ENCODE peak calls at places on chromosomes 2 and 18, in eight cellular contexts. G, U, I, B, T, O, V and E are unnamed samples.

GRCh38 chr2:218031261-218031660 is 28.5 kb upstream of the TNS1 start:
- DNase-seq in G (no peak), U (no peak), I (no peak), B (no peak), T (no peak), O (no peak), V (no peak), E (no peak)

GRCh38 chr18:44681039-44681595 is 429 bp downstream of the SETBP1 start:
- DNase-seq in G (no peak), U (no peak), I (no peak), B (no peak), T (no peak), O (no peak), V (no peak), E (peak)

GRCh38 chr2:112056626-112056987 is 1.5 kb downstream of the TMEM87B start:
- DNase-seq in G (no peak), U (no peak), I (no peak), B (no peak), T (no peak), O (no peak), V (no peak), E (no peak)

GRCh38 chr2:86016581-86016980 is 89.1 kb downstream of the POLR1A start:
- DNase-seq in G (no peak), U (no peak), I (no peak), B (no peak), T (no peak), O (no peak), V (no peak), E (no peak)

GRCh38 chr2:183010112-183010511 is 28.1 kb downstream of the NCKAP1 start:
- DNase-seq in G (peak), U (peak), I (no peak), B (no peak), T (no peak), O (no peak), V (peak), E (no peak)

GRCh38 chr2:207149253-207150213 is 16.2 kb downstream of the KLF7 start:
- DNase-seq in G (no peak), U (no peak), I (no peak), B (no peak), T (no peak), O (no peak), V (peak), E (no peak)

GRCh38 chr2:69353360-69353759 is 33.7 kb downstream of the GFPT1 start:
- DNase-seq in G (no peak), U (no peak), I (no peak), B (no peak), T (no peak), O (no peak), V (no peak), E (no peak)

GRCh38 chr2:30757737-30758136 is 49.5 kb downstream of the CAPN13 start:
- DNase-seq in G (no peak), U (no peak), I (no peak), B (no peak), T (peak), O (no peak), V (no peak), E (no peak)

GRCh38 chr2:36453652-36454051 is 98.1 kb downstream of the CRIM1 start:
- DNase-seq in G (no peak), U (no peak), I (no peak), B (no peak), T (no peak), O (no peak), V (no peak), E (no peak)

GRCh38 chr2:168722592-168722991 is 79.8 kb upstream of the NOSTRIN start:
- DNase-seq in G (peak), U (peak), I (no peak), B (no peak), T (no peak), O (no peak), V (peak), E (no peak)

GRCh38 chr2:217934321-217935131 is 68.3 kb downstream of the TNS1 start:
- DNase-seq in G (peak), U (peak), I (no peak), B (no peak), T (peak), O (no peak), V (peak), E (no peak)

GRCh38 chr2:96315400-96316071 is 9.6 kb upstream of the ITPRIPL1 start:
- DNase-seq in G (peak), U (peak), I (no peak), B (no peak), T (no peak), O (no peak), V (peak), E (peak)

GRCh38 chr18:62126776-62127175 is 60.1 kb downstream of the PIGN start:
- DNase-seq in G (no peak), U (peak), I (no peak), B (no peak), T (no peak), O (no peak), V (no peak), E (no peak)

GRCh38 chr2:25310965-25311865 is 30.5 kb downstream of the DNMT3A start:
- DNase-seq in G (no peak), U (peak), I (no peak), B (peak), T (no peak), O (no peak), V (no peak), E (no peak)

GRCh38 chr2:39584283-39584972 is 81.3 kb upstream of the TMEM178A start:
- DNase-seq in G (peak), U (peak), I (no peak), B (no peak), T (no peak), O (no peak), V (peak), E (no peak)

GRCh38 chr18:21741511-21742322 is 1.1 kb downstream of the MIB1 start:
- DNase-seq in G (no peak), U (no peak), I (peak), B (peak), T (peak), O (no peak), V (no peak), E (no peak)

GRCh38 chr18:79680100-79680879 is 687 bp downstream of the CTDP1 start:
- DNase-seq in G (peak), U (peak), I (peak), B (no peak), T (no peak), O (no peak), V (peak), E (no peak)

GRCh38 chr18:61333746-61334490 is 688 bp downstream of the CDH20 start:
- DNase-seq in G (no peak), U (no peak), I (peak), B (peak), T (no peak), O (no peak), V (peak), E (peak)

GRCh38 chr18:70188113-70188512 is 17.4 kb downstream of the RTTN start:
- DNase-seq in G (no peak), U (no peak), I (no peak), B (no peak), T (no peak), O (no peak), V (peak), E (no peak)

DNA sequence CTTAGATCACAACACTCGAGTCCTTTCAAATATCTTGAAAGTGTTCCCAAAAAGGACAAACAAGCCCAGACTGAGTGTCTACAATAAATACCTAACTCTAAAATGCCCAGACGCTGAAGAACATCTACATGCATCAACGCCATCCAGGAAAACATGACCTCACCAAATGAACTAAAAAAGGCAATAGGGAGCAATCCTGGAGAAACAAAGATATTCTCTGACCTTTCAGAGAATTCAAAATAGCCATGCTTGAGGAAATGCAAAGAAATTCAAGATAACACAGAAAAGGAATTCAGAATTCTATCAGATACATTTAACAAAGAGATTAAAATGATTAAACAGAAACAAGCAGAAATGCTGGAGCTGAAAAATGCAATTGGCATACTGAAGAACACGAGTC is 61.2 kb upstream of the CHN1 start:
- DNase-seq in G (no peak), U (no peak), I (no peak), B (no peak), T (no peak), O (no peak), V (no peak), E (no peak)
- TF ChIP-seq CTCF in G (no peak), U (no peak), I (no peak), B (no peak), T (no peak), O (no peak), V (no peak), E (no peak)

GRCh38 chr18:35585608-35586007 is 4.1 kb downstream of the GALNT1 start:
- DNase-seq in G (no peak), U (no peak), I (no peak), B (no peak), T (no peak), O (no peak), V (no peak), E (no peak)

GRCh38 chr18:35588122-35588521 is 6.6 kb downstream of the GALNT1 start:
- DNase-seq in G (no peak), U (no peak), I (no peak), B (no peak), T (no peak), O (no peak), V (no peak), E (no peak)

GRCh38 chr18:35590935-35591334 is 9.4 kb downstream of the GALNT1 start:
- DNase-seq in G (no peak), U (no peak), I (no peak), B (no peak), T (no peak), O (no peak), V (no peak), E (no peak)

GRCh38 chr18:35592298-35592697 is 10.8 kb downstream of the GALNT1 start:
- DNase-seq in G (no peak), U (no peak), I (no peak), B (no peak), T (peak), O (peak), V (no peak), E (peak)

GRCh38 chr18:35588995-35589394 is 7.5 kb downstream of the GALNT1 start:
- DNase-seq in G (no peak), U (no peak), I (peak), B (peak), T (no peak), O (no peak), V (no peak), E (peak)
- TF ChIP-seq CTCF in G (peak), U (no peak), I (no peak), B (no peak), T (no peak), O (no peak), V (no peak), E (no peak)

DNA sequence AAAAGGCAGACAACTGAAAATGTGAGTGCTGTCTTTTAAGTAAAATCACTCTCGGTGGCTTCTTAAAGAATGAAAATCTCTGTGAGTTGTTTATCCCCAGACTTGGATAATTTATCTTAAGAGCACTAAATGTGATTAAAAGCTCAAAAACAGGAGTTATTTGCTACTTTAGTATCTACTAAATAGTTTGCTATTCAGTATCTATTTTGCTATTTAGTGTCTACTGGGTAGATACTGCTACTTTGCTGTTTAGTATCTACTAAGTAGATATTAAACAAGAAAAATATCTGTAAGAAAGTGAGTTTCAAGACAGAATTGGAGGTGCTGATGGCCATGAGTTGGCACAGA is 1.4 kb upstream of the KCNG3 start:
- DNase-seq in G (no peak), U (no peak), I (no peak), B (no peak), T (no peak), O (no peak), V (no peak), E (no peak)
- TF ChIP-seq CTCF in G (peak), U (no peak), I (no peak), B (no peak), T (peak), O (no peak), V (no peak), E (no peak)

DNA sequence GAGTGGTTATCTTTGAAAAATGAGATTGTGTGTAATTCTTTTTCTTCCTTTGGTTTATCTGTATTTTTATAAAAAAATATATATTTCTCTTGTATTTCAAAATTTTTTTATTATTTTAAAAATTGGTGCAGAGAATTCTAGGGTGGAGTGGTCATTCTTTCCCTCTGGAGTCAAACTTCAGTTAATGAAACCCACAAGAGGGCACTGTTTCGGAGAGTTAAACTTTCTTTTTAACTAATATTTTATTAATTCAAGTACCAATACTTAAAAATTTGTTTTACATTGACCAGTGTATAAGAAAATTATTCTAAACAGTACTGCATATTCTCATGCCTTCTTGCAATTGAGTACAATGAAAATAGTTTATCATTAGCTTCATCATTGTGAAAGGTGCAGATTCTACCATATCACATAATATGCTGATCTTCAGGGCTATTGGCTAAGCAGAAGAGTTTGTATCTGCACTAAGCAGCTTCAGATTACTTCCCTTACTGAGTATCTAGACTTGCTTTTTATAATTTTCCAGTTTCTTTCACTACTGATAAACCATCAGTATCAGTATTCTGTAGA is 50.1 kb downstream of the HS1BP3 start:
- DNase-seq in G (no peak), U (peak), I (no peak), B (no peak), T (no peak), O (no peak), V (no peak), E (no peak)
- TF ChIP-seq CTCF in G (peak), U (peak), I (peak), B (peak), T (peak), O (no peak), V (peak), E (no peak)

GRCh38 chr18:11553098-11553940 is 56.1 kb upstream of the SLC35G4 start:
- DNase-seq in G (peak), U (peak), I (peak), B (peak), T (no peak), O (no peak), V (peak), E (peak)

GRCh38 chr18:11544060-11544633 is 65.2 kb upstream of the SLC35G4 start:
- DNase-seq in G (no peak), U (no peak), I (no peak), B (no peak), T (no peak), O (no peak), V (no peak), E (no peak)

GRCh38 chr18:11548367-11548766 is 61.0 kb upstream of the SLC35G4 start:
- DNase-seq in G (no peak), U (no peak), I (no peak), B (no peak), T (no peak), O (no peak), V (peak), E (no peak)

DNA sequence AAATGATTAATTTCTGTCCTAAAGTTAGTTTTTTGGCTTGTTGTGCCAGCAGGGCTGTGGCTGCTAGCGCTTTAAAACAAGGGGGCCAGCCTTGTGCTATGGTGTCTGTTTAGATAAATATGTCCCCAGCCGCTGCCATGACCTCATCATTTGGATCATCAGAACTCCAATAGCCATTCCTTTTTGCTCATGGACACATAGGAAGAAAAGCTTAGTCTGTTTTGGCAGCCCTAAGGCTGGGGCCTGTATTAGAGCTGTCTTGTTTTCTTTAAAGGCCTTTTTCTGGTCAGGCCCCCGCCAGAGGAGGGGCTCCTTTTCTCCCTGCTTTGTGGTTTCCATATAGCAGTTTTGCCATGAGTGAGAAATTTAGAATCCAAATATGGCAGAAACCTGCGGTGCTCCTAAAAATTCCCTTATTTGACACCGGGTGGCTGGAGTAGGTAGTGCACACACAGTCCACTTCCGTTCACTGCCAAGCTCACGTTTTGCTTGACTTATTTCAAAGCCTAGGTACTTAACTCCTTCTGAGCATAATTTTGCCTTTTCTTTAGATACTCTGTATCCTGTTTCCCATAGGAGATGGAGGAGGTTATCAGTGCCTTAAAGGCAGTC is 60.4 kb upstream of the SLC35G4 start:
- DNase-seq in G (no peak), U (no peak), I (no peak), B (no peak), T (no peak), O (no peak), V (no peak), E (no peak)
- TF ChIP-seq CTCF in G (peak), U (no peak), I (peak), B (no peak), T (no peak), O (no peak), V (no peak), E (no peak)

GRCh38 chr18:42730272-42730671 is 385.2 kb downstream of the RIT2 start:
- DNase-seq in G (no peak), U (no peak), I (no peak), B (no peak), T (no peak), O (no peak), V (no peak), E (no peak)
- TF ChIP-seq CTCF in G (peak), U (no peak), I (peak), B (no peak), T (no peak), O (no peak), V (no peak), E (no peak)

DNA sequence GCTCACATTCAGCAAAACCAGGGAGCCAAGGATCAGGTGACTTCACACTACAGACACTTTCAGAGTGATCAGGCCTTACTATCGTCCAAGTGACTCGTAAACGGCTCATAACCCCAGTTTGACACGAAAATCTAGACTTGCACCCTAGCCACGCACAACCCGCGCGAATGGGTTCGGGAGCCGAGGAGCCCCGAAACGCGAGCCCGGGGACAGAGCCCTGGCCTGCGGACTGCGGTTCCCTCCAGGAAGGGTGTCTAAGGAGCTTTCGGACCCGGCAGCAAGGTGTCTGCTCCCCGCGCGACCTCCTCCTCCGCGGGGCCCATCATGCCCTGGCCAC is 759 bp downstream of the ATL2 start:
- DNase-seq in G (peak), U (peak), I (no peak), B (peak), T (no peak), O (peak), V (peak), E (peak)
- TF ChIP-seq CTCF in G (no peak), U (no peak), I (no peak), B (no peak), T (no peak), O (no peak), V (no peak), E (no peak)

GRCh38 chr2:53442783-53443182 is 324.8 kb upstream of the CHAC2 start:
- DNase-seq in G (no peak), U (peak), I (peak), B (peak), T (no peak), O (no peak), V (no peak), E (no peak)
- TF ChIP-seq CTCF in G (peak), U (peak), I (no peak), B (peak), T (no peak), O (peak), V (no peak), E (no peak)